ENCODE peak calls at places on chromosomes 11 and 22, in six cellular contexts. J is WTC11, N is K562, F is HCT116, S is GM12878, P is HepG2. V is an unnamed sample.

GRCh38 chr22:49166746-49167145 is 660.9 kb downstream of the BRD1 start:
- DNase-seq in J (no peak), F (no peak), P (no peak), S (no peak), N (no peak), V (no peak)

GRCh38 chr11:29005401-29005980 is 897.3 kb downstream of the METTL15 start:
- DNase-seq in N (no peak), P (peak), S (no peak), F (no peak), J (peak), V (no peak)

GRCh38 chr22:22342697-22343602 is 98.4 kb downstream of the VPREB1 start:
- DNase-seq in J (peak), P (peak), F (peak), N (peak), S (no peak), V (peak)

GRCh38 chr11:2477254-2477653 is 32.4 kb downstream of the KCNQ1 start:
- DNase-seq in F (no peak), S (no peak), N (no peak), J (no peak), P (no peak), V (no peak)

GRCh38 chr11:34065505-34066203 is 14.1 kb downstream of the CAPRIN1 start:
- DNase-seq in P (no peak), F (no peak), J (peak), S (no peak), N (no peak), V (no peak)

GRCh38 chr11:60724420-60724819 is at the start of gene MS4A18:
- DNase-seq in F (no peak), S (no peak), N (no peak), P (no peak), J (no peak), V (no peak)

GRCh38 chr11:43784866-43785265 is 95.8 kb upstream of the ALKBH3 start:
- DNase-seq in N (no peak), S (no peak), P (no peak), F (no peak), J (no peak), V (no peak)

GRCh38 chr11:11983427-11983826 is 25.0 kb downstream of the DKK3 start:
- DNase-seq in S (no peak), N (no peak), P (no peak), J (no peak), F (no peak), V (no peak)

GRCh38 chr22:49206281-49206680 is 621.4 kb downstream of the BRD1 start:
- DNase-seq in J (no peak), F (no peak), N (no peak), P (no peak), S (no peak), V (no peak)

GRCh38 chr22:42416671-42417230 is 15.5 kb downstream of the NFAM1 start:
- DNase-seq in N (no peak), S (no peak), J (no peak), P (no peak), F (no peak), V (no peak)

GRCh38 chr11:120135838-120136237 is 2.1 kb downstream of the TRIM29 start:
- DNase-seq in N (no peak), F (no peak), J (no peak), P (no peak), S (no peak), V (no peak)

GRCh38 chr11:12060385-12060980 is 49.9 kb upstream of the MICAL2 start:
- DNase-seq in N (no peak), F (no peak), J (no peak), P (no peak), S (no peak), V (no peak)

GRCh38 chr11:54558919-54559318 is 44.9 kb downstream of the OR4C46 start:
- DNase-seq in F (no peak), P (no peak), S (no peak), J (no peak), N (peak), V (no peak)

GRCh38 chr11:110070176-110070575 is 23.0 kb upstream of the ZC3H12C start:
- DNase-seq in J (no peak), S (no peak), N (no peak), F (no peak), P (no peak), V (no peak)

GRCh38 chr11:62922653-62923371 is 1.6 kb upstream of the CHRM1 start:
- DNase-seq in P (no peak), S (no peak), J (peak), N (peak), F (no peak), V (peak)

GRCh38 chr11:61683961-61684869 is 4.0 kb downstream of the DAGLA start:
- DNase-seq in F (no peak), N (no peak), J (no peak), P (no peak), S (no peak), V (no peak)

GRCh38 chr11:8368772-8369171 is 105.1 kb upstream of the LMO1 start:
- DNase-seq in F (no peak), J (no peak), P (no peak), N (no peak), S (no peak), V (no peak)

GRCh38 chr11:12958984-12959383 is 50.1 kb upstream of the RASSF10 start:
- DNase-seq in N (no peak), F (no peak), P (no peak), S (no peak), J (no peak), V (no peak)

GRCh38 chr11:90250970-90251369 is 28.1 kb upstream of the CHORDC1 start:
- DNase-seq in N (no peak), F (no peak), S (no peak), P (peak), J (no peak), V (no peak)

GRCh38 chr22:28600546-28601143 is 79.0 kb downstream of the TTC28 start:
- DNase-seq in S (no peak), P (peak), F (peak), N (peak), J (no peak), V (no peak)

GRCh38 chr22:35150163-35151107 is 84.5 kb downstream of the ISX start:
- DNase-seq in S (no peak), N (peak), P (peak), F (peak), J (peak), V (peak)

GRCh38 chr11:114228401-114229061 is 67.7 kb upstream of the NNMT start:
- DNase-seq in F (no peak), P (no peak), N (no peak), S (no peak), J (no peak), V (no peak)
- TF ChIP-seq ATF3 in F (no peak), P (no peak), N (no peak), S (no peak), J (no peak), V (no peak)

DNA sequence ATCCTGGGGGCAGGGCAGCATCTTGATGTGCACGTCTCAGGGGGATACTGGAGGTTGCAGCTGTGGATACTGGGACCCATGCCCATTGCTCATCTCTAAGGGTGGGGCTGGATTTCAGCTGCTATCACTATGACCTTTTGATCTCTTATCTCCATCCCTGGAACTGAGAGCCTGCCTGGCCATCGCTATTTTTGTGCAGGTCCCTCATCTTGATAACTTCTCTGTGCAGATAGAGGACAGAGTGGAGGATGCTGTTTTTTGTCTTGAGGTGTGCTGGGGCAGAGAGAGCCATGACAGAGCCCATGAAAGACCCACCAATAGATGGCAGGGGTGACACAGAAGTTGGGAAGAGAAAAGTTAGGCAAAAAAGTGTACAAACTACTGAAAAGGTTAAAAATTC is 5.1 kb upstream of the INSC start:
- DNase-seq in J (no peak), F (no peak), P (no peak), N (no peak), S (no peak), V (no peak)
- TF ChIP-seq ATF3 in J (no peak), F (no peak), P (no peak), N (no peak), S (no peak), V (no peak)

DNA sequence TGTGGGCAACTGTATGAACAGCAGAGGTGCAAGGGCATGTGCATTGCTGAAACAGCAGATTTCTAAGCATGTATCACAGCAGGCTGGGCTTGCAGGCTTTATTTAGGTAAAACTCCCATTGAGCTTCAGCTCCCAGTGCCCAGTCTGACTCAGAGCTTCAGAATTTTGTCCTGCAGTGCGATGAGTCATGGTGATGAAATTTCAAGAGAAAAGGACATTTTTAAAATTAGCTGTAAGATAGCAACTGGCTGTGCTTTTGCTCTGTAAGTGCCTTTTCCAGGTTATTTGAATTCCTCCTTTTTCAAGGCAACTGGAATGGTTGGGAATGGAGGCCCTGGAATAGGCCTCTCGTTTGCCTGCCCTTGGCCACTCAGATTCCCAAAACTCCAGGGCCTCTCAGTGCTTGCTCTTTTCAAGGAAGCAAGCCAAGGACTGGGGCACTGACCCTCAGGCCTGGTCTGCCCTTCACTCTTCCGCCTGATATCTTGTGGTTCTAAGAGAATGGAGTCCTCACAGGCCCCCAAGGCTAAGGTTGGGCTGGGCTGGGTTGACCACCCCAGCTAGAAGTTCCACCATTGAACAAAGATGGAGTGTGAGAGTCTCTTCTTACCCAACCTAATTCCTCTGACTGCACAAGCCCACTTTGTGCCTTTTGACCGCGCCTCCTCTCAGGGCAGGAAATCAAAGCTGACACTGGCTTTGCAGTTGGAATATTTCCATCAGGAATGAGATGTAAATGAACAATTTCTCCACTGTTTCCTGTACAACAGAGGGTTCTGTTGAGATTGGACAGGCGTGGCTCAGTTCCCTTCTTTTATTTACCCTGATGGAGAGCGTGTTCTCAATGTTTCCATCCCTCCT is 59.5 kb upstream of the PRSS23 start:
- DNase-seq in S (no peak), P (peak), N (peak), F (peak), J (peak), V (no peak)
- TF ChIP-seq ATF3 in S (no peak), P (peak), N (peak), F (peak), J (no peak), V (peak)

GRCh38 chr22:37802310-37803194 is 5.2 kb upstream of the GCAT start:
- DNase-seq in N (peak), J (peak), S (no peak), P (peak), F (no peak), V (no peak)
- TF ChIP-seq ATF3 in N (no peak), J (no peak), S (no peak), P (no peak), F (no peak), V (no peak)

GRCh38 chr11:122707111-122707510 is 51.6 kb downstream of the UBASH3B start:
- DNase-seq in P (no peak), N (no peak), J (no peak), F (no peak), S (no peak), V (no peak)

GRCh38 chr11:122711362-122711761 is 55.8 kb downstream of the UBASH3B start:
- DNase-seq in J (no peak), N (no peak), F (no peak), S (no peak), P (no peak), V (no peak)

GRCh38 chr11:122711831-122712378 is 56.4 kb downstream of the UBASH3B start:
- DNase-seq in S (no peak), P (no peak), F (no peak), N (no peak), J (no peak), V (no peak)

GRCh38 chr11:122706689-122707088 is 51.2 kb downstream of the UBASH3B start:
- DNase-seq in F (no peak), P (peak), N (no peak), S (no peak), J (no peak), V (no peak)

GRCh38 chr11:122709042-122709760 is 53.7 kb downstream of the UBASH3B start:
- DNase-seq in J (no peak), P (no peak), F (peak), S (no peak), N (no peak), V (no peak)
- TF ChIP-seq ATF3 in J (no peak), P (no peak), F (no peak), S (no peak), N (no peak), V (no peak)

GRCh38 chr22:46079093-46079860 is 71.0 kb upstream of the PPARA start:
- DNase-seq in F (no peak), N (no peak), P (no peak), S (no peak), J (peak), V (no peak)
- TF ChIP-seq ATF3 in F (no peak), N (no peak), P (no peak), S (no peak), J (no peak), V (no peak)

GRCh38 chr11:55942785-55943392 is 6.7 kb upstream of the OR5I1 start:
- DNase-seq in P (peak), F (peak), N (peak), J (no peak), S (no peak), V (no peak)
- TF ChIP-seq ATF3 in P (no peak), F (no peak), N (no peak), J (no peak), S (no peak), V (no peak)

GRCh38 chr11:72665911-72666472 is 8.2 kb downstream of the PDE2A start:
- DNase-seq in S (no peak), F (no peak), N (no peak), P (no peak), J (no peak), V (no peak)

GRCh38 chr11:72671144-72672099 is 2.8 kb downstream of the PDE2A start:
- DNase-seq in S (no peak), P (no peak), F (no peak), J (no peak), N (no peak), V (no peak)

GRCh38 chr11:72670041-72670440 is 4.2 kb downstream of the PDE2A start:
- DNase-seq in J (no peak), N (no peak), F (no peak), P (no peak), S (no peak), V (no peak)

GRCh38 chr11:72669527-72669926 is 4.7 kb downstream of the PDE2A start:
- DNase-seq in F (no peak), P (no peak), N (no peak), S (peak), J (no peak), V (no peak)

GRCh38 chr11:72668645-72669347 is 5.4 kb downstream of the PDE2A start:
- DNase-seq in S (peak), P (no peak), J (no peak), F (no peak), N (no peak), V (no peak)
- TF ChIP-seq ATF3 in S (no peak), P (no peak), J (no peak), F (no peak), N (no peak), V (no peak)

GRCh38 chr22:24169439-24170058 is 11.7 kb upstream of the SUSD2 start:
- DNase-seq in P (no peak), N (no peak), F (no peak), J (no peak), S (no peak), V (no peak)

GRCh38 chr22:24170189-24170588 is 11.1 kb upstream of the SUSD2 start:
- DNase-seq in S (no peak), F (no peak), P (no peak), J (no peak), N (no peak), V (no peak)

GRCh38 chr22:24170632-24171031 is 10.7 kb upstream of the SUSD2 start:
- DNase-seq in N (no peak), J (no peak), P (no peak), F (no peak), S (no peak), V (no peak)

GRCh38 chr22:24175160-24175808 is 6.0 kb upstream of the SUSD2 start:
- DNase-seq in S (no peak), P (peak), N (peak), F (peak), J (peak), V (peak)

DNA sequence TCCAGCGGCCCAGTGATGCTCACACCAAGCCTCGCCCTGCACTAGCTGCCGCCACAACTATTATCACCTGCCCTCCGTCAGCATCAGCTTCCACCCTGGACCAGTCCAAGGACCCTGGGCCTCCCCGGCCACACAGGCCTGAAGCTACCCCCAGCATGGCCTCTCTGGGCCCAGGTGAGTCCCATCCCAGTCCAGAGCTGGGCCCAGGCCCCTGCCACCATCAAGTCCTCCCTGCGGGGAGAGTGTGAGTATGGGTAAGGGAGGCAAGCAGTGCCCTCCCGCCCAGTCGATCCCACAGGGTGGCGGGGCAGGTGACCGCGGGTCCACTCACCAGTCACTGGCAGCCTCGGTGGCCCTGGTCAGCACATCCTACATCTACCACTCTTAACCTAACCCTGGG is 9.5 kb upstream of the SUSD2 start:
- DNase-seq in J (no peak), N (no peak), P (no peak), S (no peak), F (no peak), V (no peak)
- TF ChIP-seq ATF3 in J (no peak), N (no peak), P (no peak), S (no peak), F (no peak), V (no peak)

V was measured in H1.